ENCODE peak calls at places on chromosome 21, in ten cellular contexts. One of them, this sample, is unnamed.

GRCh38 chr21:31630062-31630711 is 29.3 kb upstream of the SOD1 start:
- DNase-seq in HS-27A: peak; percentile 89
- DNase-seq in DMS153: peak; percentile 84
- DNase-seq in effector CD8-positive, alpha-beta T cell: no peak
- DNase-seq in astrocyte of the spinal cord: peak; percentile 91
- DNase-seq in fibroblast of villous mesenchyme: peak; percentile 80
- DNase-seq in NCI-H2081: no peak
- DNase-seq in H9: no peak
- DNase-seq in natural killer cell: no peak
- DNase-seq in ELR: peak; percentile 73
- DNase-seq in this sample: no peak

GRCh38 chr21:41612674-41613250 is 104.8 kb upstream of the TMPRSS2 start:
- DNase-seq in HS-27A: peak; percentile 56
- DNase-seq in DMS153: no peak
- DNase-seq in effector CD8-positive, alpha-beta T cell: no peak
- DNase-seq in astrocyte of the spinal cord: peak; percentile 95
- DNase-seq in fibroblast of villous mesenchyme: peak; percentile 85
- DNase-seq in NCI-H2081: peak; percentile 11
- DNase-seq in H9: peak; percentile 77
- DNase-seq in natural killer cell: no peak
- DNase-seq in ELR: peak; percentile 71
- DNase-seq in this sample: no peak

GRCh38 chr21:16424331-16424749 is 694.6 kb downstream of the USP25 start:
- DNase-seq in HS-27A: no peak
- DNase-seq in DMS153: no peak
- DNase-seq in effector CD8-positive, alpha-beta T cell: no peak
- DNase-seq in astrocyte of the spinal cord: peak; percentile 72
- DNase-seq in fibroblast of villous mesenchyme: peak; percentile 25
- DNase-seq in NCI-H2081: no peak
- DNase-seq in H9: no peak
- DNase-seq in natural killer cell: no peak
- DNase-seq in ELR: no peak
- DNase-seq in this sample: no peak

GRCh38 chr21:26842976-26843911 is 2.0 kb downstream of the ADAMTS1 start:
- DNase-seq in HS-27A: peak; percentile 93
- DNase-seq in DMS153: no peak
- DNase-seq in effector CD8-positive, alpha-beta T cell: no peak
- DNase-seq in astrocyte of the spinal cord: peak; percentile 97
- DNase-seq in fibroblast of villous mesenchyme: peak; percentile 95
- DNase-seq in NCI-H2081: no peak
- DNase-seq in H9: peak; percentile 86
- DNase-seq in natural killer cell: peak; percentile 48
- DNase-seq in ELR: peak; percentile 96
- DNase-seq in this sample: no peak

GRCh38 chr21:44925027-44925755 is 4.5 kb upstream of the ITGB2 start:
- DNase-seq in HS-27A: no peak
- DNase-seq in DMS153: no peak
- DNase-seq in effector CD8-positive, alpha-beta T cell: no peak
- DNase-seq in astrocyte of the spinal cord: peak; percentile 23
- DNase-seq in fibroblast of villous mesenchyme: peak; percentile 45
- DNase-seq in NCI-H2081: no peak
- DNase-seq in H9: no peak
- DNase-seq in natural killer cell: no peak
- DNase-seq in ELR: no peak
- DNase-seq in this sample: no peak

GRCh38 chr21:25369524-25370300 is 237.6 kb downstream of the MRPL39 start:
- DNase-seq in HS-27A: peak; percentile 77
- DNase-seq in DMS153: no peak
- DNase-seq in effector CD8-positive, alpha-beta T cell: no peak
- DNase-seq in astrocyte of the spinal cord: peak; percentile 69
- DNase-seq in fibroblast of villous mesenchyme: no peak
- DNase-seq in NCI-H2081: no peak
- DNase-seq in H9: no peak
- DNase-seq in natural killer cell: no peak
- DNase-seq in ELR: peak; percentile 81
- DNase-seq in this sample: no peak

GRCh38 chr21:45542242-45542666 is at the start of gene SLC19A1:
- DNase-seq in HS-27A: no peak
- DNase-seq in DMS153: no peak
- DNase-seq in effector CD8-positive, alpha-beta T cell: peak; percentile 53
- DNase-seq in astrocyte of the spinal cord: no peak
- DNase-seq in fibroblast of villous mesenchyme: peak; percentile 45
- DNase-seq in NCI-H2081: peak; percentile 46
- DNase-seq in H9: peak; percentile 34
- DNase-seq in natural killer cell: peak; percentile 72
- DNase-seq in ELR: peak; percentile 69
- DNase-seq in this sample: peak; percentile 58

GRCh38 chr21:26451014-26451740 is 121.9 kb downstream of the CYYR1 start:
- DNase-seq in HS-27A: no peak
- DNase-seq in DMS153: no peak
- DNase-seq in effector CD8-positive, alpha-beta T cell: no peak
- DNase-seq in astrocyte of the spinal cord: no peak
- DNase-seq in fibroblast of villous mesenchyme: no peak
- DNase-seq in NCI-H2081: no peak
- DNase-seq in H9: no peak
- DNase-seq in natural killer cell: no peak
- DNase-seq in ELR: no peak
- DNase-seq in this sample: no peak

GRCh38 chr21:45970674-45971486 is 10.7 kb upstream of the COL6A1 start:
- DNase-seq in HS-27A: no peak
- DNase-seq in DMS153: no peak
- DNase-seq in effector CD8-positive, alpha-beta T cell: peak; percentile 33
- DNase-seq in astrocyte of the spinal cord: no peak
- DNase-seq in fibroblast of villous mesenchyme: peak; percentile 60
- DNase-seq in NCI-H2081: no peak
- DNase-seq in H9: peak; percentile 81
- DNase-seq in natural killer cell: no peak
- DNase-seq in ELR: peak; percentile 63
- DNase-seq in this sample: peak; percentile 31

This sample was measured in effector CD4-positive, alpha-beta T cell.